ENCODE peak calls at places on chromosome 7, in four cellular contexts. F is NCI-H1105 treated with DMSO at 0.1 percent for 48 hours; E is activated T-cell treated with anti-CD3 and anti-CD28 coated beads, Interleukin-2, amount 50 U/mL, for 1 hour; T is T follicular helper cell. Z is an unnamed sample.

GRCh38 chr7:99642099-99642498 is 25.4 kb downstream of the ZSCAN25 start:
- DNase-seq in F (no peak), E (no peak), T (no peak), Z (no peak)

GRCh38 chr7:16421333-16422099 is at the start of gene CRPPA:
- DNase-seq in F (peak), E (peak), T (peak), Z (peak)

GRCh38 chr7:118511146-118511545 is 286.6 kb downstream of the ANKRD7 start:
- DNase-seq in F (no peak), E (no peak), T (no peak), Z (no peak)

GRCh38 chr7:17153571-17153970 is 144.9 kb upstream of the AHR start:
- DNase-seq in F (no peak), E (no peak), T (no peak), Z (no peak)

GRCh38 chr7:954330-955238 is at the start of gene ADAP1:
- DNase-seq in F (no peak), E (peak), T (peak), Z (no peak)

GRCh38 chr7:133668296-133669060 is 415.6 kb downstream of the EXOC4 start:
- DNase-seq in F (no peak), E (no peak), T (no peak), Z (no peak)

GRCh38 chr7:36506820-36507219 is 117.2 kb downstream of the ANLN start:
- DNase-seq in F (no peak), E (no peak), T (no peak), Z (no peak)

GRCh38 chr7:20220824-20221547 is 3.8 kb upstream of the MACC1 start:
- DNase-seq in F (no peak), E (no peak), T (no peak), Z (no peak)

GRCh38 chr7:84701524-84702306 is 485.1 kb downstream of the SEMA3D start:
- DNase-seq in F (no peak), E (no peak), T (no peak), Z (no peak)

GRCh38 chr7:81232084-81232799 is 313.4 kb upstream of the SEMA3C start:
- DNase-seq in F (peak), E (no peak), T (no peak), Z (no peak)